ENCODE peak calls at places on chromosomes 1 and 21, in four cellular contexts. T is AG08396; M is IMR-90; F is activated CD4-positive, alpha-beta T cell treated with anti-CD3 and anti-CD28 coated beads, Interleukin-2, amount 50 U/mL, for 1 hour. D is an unnamed sample.

GRCh38 chr21:43900690-43901089 is 35.7 kb downstream of the AGPAT3 start:
- DNase-seq in M (no peak), T (no peak), F (no peak), D (no peak)

GRCh38 chr1:236181059-236181458 is 38.7 kb downstream of the GPR137B start:
- DNase-seq in F (no peak), M (peak), T (no peak), D (no peak)

GRCh38 chr21:45515241-45516061 is 26.8 kb downstream of the SLC19A1 start:
- DNase-seq in T (no peak), F (no peak), M (no peak), D (no peak)

GRCh38 chr1:98386675-98387440 is 274.7 kb upstream of the SNX7 start:
- DNase-seq in T (no peak), F (no peak), M (no peak), D (no peak)

GRCh38 chr1:90443340-90443739 is 273.8 kb downstream of the BARHL2 start:
- DNase-seq in M (no peak), F (no peak), T (no peak), D (no peak)

GRCh38 chr1:27643626-27644368 is 8.8 kb upstream of the FGR start:
- DNase-seq in F (peak), T (peak), M (peak), D (peak)

GRCh38 chr1:30417701-30418425 is 305.5 kb downstream of the MATN1 start:
- DNase-seq in M (no peak), T (no peak), F (no peak), D (no peak)

GRCh38 chr21:35467536-35467935 is 418.4 kb upstream of the RUNX1 start:
- DNase-seq in M (peak), F (no peak), T (peak), D (no peak)

GRCh38 chr21:38181101-38181500 is 75.7 kb upstream of the KCNJ15 start:
- DNase-seq in M (no peak), T (no peak), F (no peak), D (no peak)

GRCh38 chr1:184218436-184218835 is 166.9 kb downstream of the TSEN15 start:
- DNase-seq in F (no peak), T (no peak), M (no peak), D (no peak)

GRCh38 chr1:24294228-24294672 is 24.9 kb upstream of the GRHL3 start:
- DNase-seq in M (peak), F (no peak), T (peak), D (no peak)

GRCh38 chr1:111515291-111516007 is 12.0 kb upstream of the ADORA3 start:
- DNase-seq in T (peak), M (peak), F (no peak), D (no peak)

GRCh38 chr1:19165501-19165900 is 44.6 kb downstream of the UBR4 start:
- DNase-seq in F (no peak), T (no peak), M (no peak), D (no peak)

GRCh38 chr1:116989851-116990250 is 11.7 kb upstream of the CD101 start:
- DNase-seq in F (no peak), M (no peak), T (no peak), D (no peak)

GRCh38 chr21:30146558-30147282 is 19.9 kb downstream of the CLDN17 start:
- DNase-seq in F (no peak), T (no peak), M (no peak), D (no peak)

GRCh38 chr1:171219751-171220385 is 28.4 kb upstream of the FMO1 start:
- DNase-seq in T (peak), M (peak), F (no peak), D (no peak)

GRCh38 chr1:32101233-32101681 is 6.6 kb upstream of the KPNA6 start:
- DNase-seq in T (peak), F (no peak), M (peak), D (no peak)

GRCh38 chr1:168506204-168506819 is 37.5 kb downstream of the XCL2 start:
- DNase-seq in F (no peak), M (peak), T (peak), D (no peak)

GRCh38 chr1:9281071-9281827 is 11.4 kb upstream of the SPSB1 start:
- DNase-seq in M (no peak), T (no peak), F (no peak), D (no peak)

GRCh38 chr1:11453742-11454442 is 25.1 kb upstream of the DISP3 start:
- DNase-seq in T (no peak), M (no peak), F (no peak), D (no peak)

GRCh38 chr21:42724226-42724920 is 71.0 kb downstream of the PDE9A start:
- DNase-seq in M (peak), T (peak), F (no peak), D (no peak)

GRCh38 chr1:196466656-196467055 is 141.6 kb downstream of the KCNT2 start:
- DNase-seq in T (peak), M (peak), F (no peak), D (no peak)

GRCh38 chr21:17793675-17794123 is 25.5 kb downstream of the C21orf91 start:
- DNase-seq in F (no peak), T (peak), M (peak), D (no peak)

GRCh38 chr1:38848069-38848468 is 11.5 kb downstream of the RRAGC start:
- DNase-seq in F (no peak), M (no peak), T (no peak), D (no peak)

GRCh38 chr1:159923203-159924024 is 1.9 kb downstream of the TAGLN2 start:
- DNase-seq in T (peak), F (peak), M (peak), D (peak)

GRCh38 chr1:87045757-87046422 is 131.5 kb downstream of the HS2ST1 start:
- DNase-seq in T (no peak), M (peak), F (peak), D (peak)

GRCh38 chr1:226268421-226269124 is 40.4 kb downstream of the LIN9 start:
- DNase-seq in F (no peak), M (peak), T (peak), D (no peak)

GRCh38 chr1:224697888-224698450 is 81.9 kb downstream of the CNIH3 start:
- DNase-seq in T (no peak), M (no peak), F (no peak), D (no peak)

GRCh38 chr1:114218397-114219237 is 64.9 kb upstream of the SYT6 start:
- DNase-seq in F (no peak), M (no peak), T (no peak), D (no peak)

GRCh38 chr1:157363660-157364140 is 188.6 kb downstream of the FCRL5 start:
- DNase-seq in F (no peak), T (peak), M (peak), D (no peak)

GRCh38 chr1:83676106-83676505 is 322.8 kb downstream of the TTLL7 start:
- DNase-seq in M (no peak), F (no peak), T (no peak), D (no peak)

GRCh38 chr1:174999926-175000696 is at the start of gene CACYBP:
- DNase-seq in T (no peak), F (peak), M (peak), D (peak)

GRCh38 chr1:203557390-203557789 is 63.4 kb downstream of the OPTC start:
- DNase-seq in F (no peak), T (peak), M (peak), D (no peak)

GRCh38 chr1:16208270-16208987 is 4.0 kb downstream of the ARHGEF19 start:
- DNase-seq in F (no peak), M (peak), T (no peak), D (no peak)

GRCh38 chr1:210908257-210908656 is 225.7 kb downstream of the KCNH1 start:
- DNase-seq in M (no peak), F (no peak), T (no peak), D (no peak)

GRCh38 chr1:201999625-202000238 is 10.7 kb upstream of the ELF3 start:
- DNase-seq in T (peak), F (peak), M (peak), D (no peak)

GRCh38 chr1:147080013-147080661 is 92.1 kb downstream of the PRKAB2 start:
- DNase-seq in M (no peak), T (no peak), F (no peak), D (no peak)

D was measured in T follicular helper cell.